ENCODE peak calls at places on chromosomes 2 and 18, in four cellular contexts. D is SK-N-SH; C is neuronal stem cell; J is effector memory CD4-positive, alpha-beta T cell. S is an unnamed sample. For H3K27me3, the result is how much of the 10 kb centered on the place peaks cover.

GRCh38 chr18:10053861-10054260 is 140.0 kb downstream of the VAPA start:
- DNase-seq in D (no peak), C (no peak), J (no peak), S (no peak)

GRCh38 chr2:150479075-150479915 is 8.2 kb downstream of the RND3 start:
- DNase-seq in D (no peak), C (no peak), J (no peak), S (peak)

GRCh38 chr2:179106342-179107178 is 56.6 kb upstream of the CCDC141 start:
- DNase-seq in D (peak), C (no peak), J (no peak), S (peak)

GRCh38 chr2:8416836-8417832 is 264.7 kb upstream of the ID2 start:
- DNase-seq in D (peak), C (no peak), J (no peak), S (no peak)

GRCh38 chr2:235643680-235644117 is 149.9 kb downstream of the AGAP1 start:
- DNase-seq in D (peak), C (no peak), J (no peak), S (no peak)

GRCh38 chr2:12842917-12843316 is 126.2 kb downstream of the TRIB2 start:
- DNase-seq in D (no peak), C (no peak), J (no peak), S (no peak)

GRCh38 chr2:62150597-62151305 is 45.2 kb upstream of the B3GNT2 start:
- DNase-seq in D (no peak), C (no peak), J (no peak), S (peak)

GRCh38 chr2:227817940-227818568 is 4.4 kb downstream of the CCL20 start:
- DNase-seq in D (peak), C (no peak), J (peak), S (peak)

DNA sequence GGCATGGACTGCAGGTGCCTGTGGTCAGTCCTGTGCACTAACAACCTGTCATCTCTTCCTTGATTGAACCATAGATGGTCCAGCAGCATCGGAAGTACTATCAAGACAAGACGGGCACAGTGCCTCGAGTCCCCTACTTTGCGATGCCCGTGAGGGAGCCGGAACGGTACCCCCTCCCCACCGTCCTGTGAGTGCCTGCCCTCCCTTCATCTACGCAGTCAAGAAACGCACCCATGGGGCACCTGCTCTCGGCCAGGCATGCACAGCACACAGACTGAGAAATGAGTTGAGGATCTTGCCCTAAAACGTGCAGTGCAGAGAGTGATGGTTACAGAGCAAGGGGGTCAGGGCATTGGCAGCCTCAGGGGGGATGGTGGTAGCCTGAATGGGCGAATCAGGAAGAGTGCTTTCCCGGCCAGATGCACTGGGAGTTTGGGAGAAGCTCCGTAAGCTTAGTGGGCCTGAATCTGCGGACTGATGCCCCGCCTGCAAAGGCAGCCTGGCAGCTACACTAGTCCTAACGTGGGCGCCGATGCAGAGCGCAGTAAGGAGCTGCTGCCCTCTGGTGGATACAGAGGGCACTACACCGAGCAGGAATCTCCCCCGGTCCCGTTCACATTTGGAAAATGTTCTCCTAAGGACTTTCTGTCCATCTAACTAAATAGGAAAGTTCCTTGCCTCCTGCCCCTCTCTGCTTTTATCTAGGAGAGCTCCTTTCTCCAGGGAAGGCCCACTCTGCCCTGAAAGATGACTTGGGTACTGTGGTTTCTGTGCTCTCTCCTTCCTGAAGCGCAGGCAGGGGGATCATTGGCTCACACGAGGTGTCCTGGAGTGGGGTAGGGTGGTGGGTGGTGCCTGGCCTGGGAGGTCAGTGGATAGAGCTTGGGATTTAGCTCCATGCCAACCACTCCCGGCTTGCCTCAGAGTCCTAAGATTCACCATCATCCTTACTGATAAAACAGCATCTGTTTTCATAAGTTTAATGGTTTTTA is 63.4 kb downstream of the CIB4 start:
- DNase-seq in D (peak), C (peak), J (peak), S (peak)
- H3K27me3 ChIP-seq in D (half or more), C (under half), J (under half), S (under half)

DNA sequence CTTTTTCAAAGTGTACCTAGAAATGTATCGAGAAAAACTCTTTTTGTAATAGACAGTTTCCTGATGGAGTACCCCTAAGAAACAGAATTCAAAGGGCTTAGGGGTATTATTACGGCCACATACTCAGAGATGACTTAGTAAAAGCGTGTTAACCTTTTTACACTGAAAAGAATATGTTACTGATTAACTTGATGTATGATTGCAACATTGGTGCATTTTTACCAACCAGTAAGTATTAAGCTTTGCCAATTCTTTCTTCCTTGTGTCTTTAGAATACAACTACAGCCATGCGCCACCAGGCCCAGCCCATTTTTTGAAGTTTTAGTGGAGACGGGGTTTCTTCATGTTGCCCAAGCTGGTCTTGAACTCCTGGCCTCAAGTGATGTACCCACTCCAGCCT is 1997.0 kb upstream of the LRRTM1 start:
- DNase-seq in D (no peak), C (no peak), J (no peak), S (no peak)
- H3K27me3 ChIP-seq in D (under half), C (under half), J (under half), S (under half)

GRCh38 chr2:104867351-104868080 is 13.6 kb downstream of the POU3F3 start:
- DNase-seq in D (no peak), C (peak), J (no peak), S (no peak)
- H3K27me3 ChIP-seq in D (under half), C (under half), J (under half), S (under half)

DNA sequence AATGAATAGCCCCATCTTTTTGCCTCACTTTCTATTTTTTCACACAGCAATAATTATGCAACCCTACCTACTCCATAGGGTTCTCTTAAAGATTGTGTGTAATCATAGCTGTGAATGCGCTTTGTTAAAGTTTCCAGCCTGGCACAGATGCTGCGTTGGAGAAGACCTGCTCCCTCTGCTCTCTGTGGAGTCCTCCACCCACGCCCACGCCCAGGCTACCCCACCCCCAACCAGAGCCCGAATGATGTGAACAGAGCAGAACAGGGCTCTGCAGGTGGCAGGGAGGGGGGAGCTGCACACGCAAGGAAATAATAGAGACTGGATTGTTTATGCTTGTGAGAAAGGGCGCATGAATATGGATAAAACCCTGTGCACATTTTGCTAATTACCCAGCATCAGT is 447.6 kb downstream of the BCL11A start:
- DNase-seq in D (no peak), C (no peak), J (no peak), S (no peak)
- H3K27me3 ChIP-seq in D (under half), C (under half), J (under half), S (under half)

GRCh38 chr2:218959761-218960195 is 312 bp downstream of the CDK5R2 start:
- DNase-seq in D (peak), C (no peak), J (no peak), S (no peak)
- H3K27me3 ChIP-seq in D (under half), C (under half), J (half or more), S (half or more)

GRCh38 chr2:119518401-119518800 is 5.9 kb downstream of the SCTR start:
- DNase-seq in D (no peak), C (no peak), J (no peak), S (no peak)
- H3K27me3 ChIP-seq in D (under half), C (under half), J (under half), S (under half)

DNA sequence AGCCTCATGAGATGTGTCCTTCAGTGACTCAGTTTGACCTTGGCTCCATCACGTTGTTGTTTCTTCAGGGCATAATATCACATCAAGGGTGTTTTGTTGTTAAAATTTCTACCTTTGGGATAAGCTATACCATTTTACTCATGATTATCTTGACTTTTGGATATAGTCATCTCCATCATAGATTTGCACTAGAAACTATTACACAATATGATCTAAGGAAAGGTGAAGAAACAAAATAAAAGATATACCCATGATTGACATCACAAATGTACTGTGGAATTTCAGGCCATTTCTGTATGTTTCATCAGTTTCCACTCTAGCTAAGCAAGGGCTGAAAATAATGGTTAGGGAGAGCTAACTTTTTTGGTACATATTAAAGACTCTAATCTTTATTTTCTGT is 24.7 kb upstream of the FAM171B start:
- DNase-seq in D (no peak), C (no peak), J (no peak), S (no peak)
- H3K27me3 ChIP-seq in D (under half), C (under half), J (under half), S (under half)

GRCh38 chr18:63843008-63843407 is 44.5 kb upstream of the SERPINB2 start:
- DNase-seq in D (no peak), C (no peak), J (no peak), S (no peak)
- H3K27me3 ChIP-seq in D (under half), C (under half), J (under half), S (under half)

GRCh38 chr18:7678801-7679200 is 111.7 kb downstream of the PTPRM start:
- DNase-seq in D (no peak), C (no peak), J (no peak), S (no peak)
- H3K27me3 ChIP-seq in D (under half), C (under half), J (under half), S (under half)

GRCh38 chr2:132790232-132790755 is 120.3 kb upstream of the LYPD1 start:
- DNase-seq in D (no peak), C (no peak), J (no peak), S (no peak)
- H3K27me3 ChIP-seq in D (under half), C (under half), J (under half), S (under half)